ENCODE peak calls at places on chromosomes 11 and 22, in ten cellular contexts. One of them, this sample, is unnamed.

GRCh38 chr11:95877288-95877687 is 46.6 kb downstream of the MTMR2 start:
- DNase-seq in GM12891: no peak
- DNase-seq in HL-60: no peak
- DNase-seq in Panc1: no peak
- DNase-seq in K562: no peak
- DNase-seq in SK-N-SH: no peak
- DNase-seq in H1: no peak
- DNase-seq in transverse colon: no peak
- DNase-seq in spleen: no peak
- DNase-seq in GM23338: no peak
- DNase-seq in this sample: no peak

GRCh38 chr11:116606060-116606459 is 166.7 kb downstream of the BUD13 start:
- DNase-seq in HL-60: no peak
- DNase-seq in Panc1: no peak
- DNase-seq in SK-N-SH: peak
- DNase-seq in transverse colon: no peak
- DNase-seq in GM23338: no peak
- DNase-seq in K562: no peak
- DNase-seq in H1: no peak
- DNase-seq in spleen: no peak
- DNase-seq in GM12891: no peak
- DNase-seq in this sample: no peak

GRCh38 chr22:30206964-30207363 is 39.6 kb downstream of the LIF start:
- DNase-seq in GM12891: no peak
- DNase-seq in transverse colon: no peak
- DNase-seq in Panc1: peak
- DNase-seq in SK-N-SH: peak
- DNase-seq in H1: no peak
- DNase-seq in spleen: no peak
- DNase-seq in HL-60: no peak
- DNase-seq in K562: no peak
- DNase-seq in GM23338: peak
- DNase-seq in this sample: no peak

GRCh38 chr11:133660202-133660568 is 127.9 kb upstream of the OPCML start:
- DNase-seq in GM12891: no peak
- DNase-seq in SK-N-SH: no peak
- DNase-seq in GM23338: peak
- DNase-seq in K562: no peak
- DNase-seq in H1: no peak
- DNase-seq in HL-60: no peak
- DNase-seq in transverse colon: no peak
- DNase-seq in Panc1: no peak
- DNase-seq in spleen: no peak
- DNase-seq in this sample: no peak

GRCh38 chr11:15707971-15708370 is 593.2 kb downstream of the INSC start:
- DNase-seq in spleen: no peak
- DNase-seq in SK-N-SH: peak
- DNase-seq in GM23338: peak
- DNase-seq in HL-60: no peak
- DNase-seq in GM12891: no peak
- DNase-seq in Panc1: no peak
- DNase-seq in H1: no peak
- DNase-seq in transverse colon: peak
- DNase-seq in K562: no peak
- DNase-seq in this sample: peak

GRCh38 chr11:14310696-14311095 is 48.3 kb downstream of the RRAS2 start:
- DNase-seq in transverse colon: no peak
- DNase-seq in GM12891: no peak
- DNase-seq in K562: no peak
- DNase-seq in Panc1: no peak
- DNase-seq in spleen: no peak
- DNase-seq in SK-N-SH: no peak
- DNase-seq in HL-60: no peak
- DNase-seq in H1: no peak
- DNase-seq in GM23338: no peak
- DNase-seq in this sample: no peak

GRCh38 chr22:49884075-49884474 is 30.4 kb downstream of the ZBED4 start:
- DNase-seq in GM12891: no peak
- DNase-seq in GM23338: no peak
- DNase-seq in H1: no peak
- DNase-seq in K562: no peak
- DNase-seq in spleen: peak
- DNase-seq in transverse colon: no peak
- DNase-seq in HL-60: no peak
- DNase-seq in SK-N-SH: no peak
- DNase-seq in Panc1: no peak
- DNase-seq in this sample: no peak

GRCh38 chr22:50210378-50211139 is 9.7 kb downstream of the SELENOO start:
- DNase-seq in K562: no peak
- DNase-seq in GM12891: no peak
- DNase-seq in Panc1: no peak
- DNase-seq in SK-N-SH: no peak
- DNase-seq in H1: no peak
- DNase-seq in HL-60: no peak
- DNase-seq in spleen: peak
- DNase-seq in transverse colon: peak
- DNase-seq in GM23338: no peak
- DNase-seq in this sample: no peak

GRCh38 chr22:25485626-25486545 is 78.6 kb upstream of the GRK3 start:
- DNase-seq in Panc1: no peak
- DNase-seq in transverse colon: no peak
- DNase-seq in HL-60: no peak
- DNase-seq in GM23338: no peak
- DNase-seq in SK-N-SH: no peak
- DNase-seq in K562: no peak
- DNase-seq in spleen: no peak
- DNase-seq in H1: no peak
- DNase-seq in GM12891: no peak
- DNase-seq in this sample: no peak

GRCh38 chr11:8693555-8693954 is 11.0 kb downstream of the RPL27A start:
- DNase-seq in GM12891: no peak
- DNase-seq in H1: no peak
- DNase-seq in spleen: no peak
- DNase-seq in SK-N-SH: no peak
- DNase-seq in K562: no peak
- DNase-seq in GM23338: no peak
- DNase-seq in Panc1: no peak
- DNase-seq in HL-60: no peak
- DNase-seq in transverse colon: no peak
- DNase-seq in this sample: no peak

GRCh38 chr11:128161994-128162393 is 425.4 kb downstream of the ETS1 start:
- DNase-seq in transverse colon: no peak
- DNase-seq in GM12891: no peak
- DNase-seq in SK-N-SH: no peak
- DNase-seq in K562: no peak
- DNase-seq in HL-60: no peak
- DNase-seq in GM23338: no peak
- DNase-seq in H1: no peak
- DNase-seq in Panc1: no peak
- DNase-seq in spleen: no peak
- DNase-seq in this sample: no peak

GRCh38 chr22:20062766-20063083 is 17.3 kb upstream of the DGCR8 start:
- DNase-seq in Panc1: no peak
- DNase-seq in K562: no peak
- DNase-seq in spleen: no peak
- DNase-seq in GM23338: no peak
- DNase-seq in H1: no peak
- DNase-seq in GM12891: no peak
- DNase-seq in SK-N-SH: no peak
- DNase-seq in transverse colon: no peak
- DNase-seq in HL-60: no peak
- DNase-seq in this sample: no peak

GRCh38 chr11:35133656-35134055 is 5.3 kb upstream of the CD44 start:
- DNase-seq in spleen: no peak
- DNase-seq in transverse colon: no peak
- DNase-seq in GM12891: no peak
- DNase-seq in K562: no peak
- DNase-seq in Panc1: no peak
- DNase-seq in H1: no peak
- DNase-seq in GM23338: no peak
- DNase-seq in SK-N-SH: no peak
- DNase-seq in HL-60: no peak
- DNase-seq in this sample: no peak

GRCh38 chr11:121696177-121696863 is 243.6 kb upstream of the SORL1-AS1 start:
- DNase-seq in spleen: no peak
- DNase-seq in Panc1: no peak
- DNase-seq in K562: no peak
- DNase-seq in SK-N-SH: no peak
- DNase-seq in H1: no peak
- DNase-seq in HL-60: no peak
- DNase-seq in GM23338: peak
- DNase-seq in transverse colon: no peak
- DNase-seq in GM12891: no peak
- DNase-seq in this sample: no peak
- TF ChIP-seq POLR2AphosphoS5 in spleen: no peak
- TF ChIP-seq POLR2AphosphoS5 in Panc1: no peak
- TF ChIP-seq POLR2AphosphoS5 in K562: no peak
- TF ChIP-seq POLR2AphosphoS5 in SK-N-SH: no peak
- TF ChIP-seq POLR2AphosphoS5 in H1: no peak
- TF ChIP-seq POLR2AphosphoS5 in HL-60: no peak
- TF ChIP-seq POLR2AphosphoS5 in GM23338: no peak
- TF ChIP-seq POLR2AphosphoS5 in transverse colon: no peak
- TF ChIP-seq POLR2AphosphoS5 in GM12891: no peak
- TF ChIP-seq POLR2AphosphoS5 in this sample: no peak

GRCh38 chr22:31969789-31970489 is 25.6 kb downstream of the YWHAH start:
- DNase-seq in SK-N-SH: peak
- DNase-seq in Panc1: no peak
- DNase-seq in GM12891: peak
- DNase-seq in transverse colon: peak
- DNase-seq in K562: peak
- DNase-seq in HL-60: peak
- DNase-seq in H1: peak
- DNase-seq in GM23338: peak
- DNase-seq in spleen: peak
- DNase-seq in this sample: peak

GRCh38 chr22:31972180-31972579 is 27.8 kb downstream of the YWHAH start:
- DNase-seq in transverse colon: peak
- DNase-seq in Panc1: no peak
- DNase-seq in K562: no peak
- DNase-seq in HL-60: no peak
- DNase-seq in GM12891: no peak
- DNase-seq in GM23338: no peak
- DNase-seq in H1: no peak
- DNase-seq in spleen: no peak
- DNase-seq in SK-N-SH: no peak
- DNase-seq in this sample: no peak

GRCh38 chr22:31973739-31974138 is 29.4 kb downstream of the YWHAH start:
- DNase-seq in Panc1: no peak
- DNase-seq in GM23338: no peak
- DNase-seq in H1: no peak
- DNase-seq in transverse colon: peak
- DNase-seq in GM12891: no peak
- DNase-seq in SK-N-SH: no peak
- DNase-seq in HL-60: no peak
- DNase-seq in K562: no peak
- DNase-seq in spleen: no peak
- DNase-seq in this sample: no peak

GRCh38 chr22:31968022-31968421 is 23.7 kb downstream of the YWHAH start:
- DNase-seq in HL-60: no peak
- DNase-seq in GM12891: no peak
- DNase-seq in K562: no peak
- DNase-seq in SK-N-SH: no peak
- DNase-seq in GM23338: no peak
- DNase-seq in transverse colon: no peak
- DNase-seq in Panc1: no peak
- DNase-seq in spleen: no peak
- DNase-seq in H1: no peak
- DNase-seq in this sample: no peak

GRCh38 chr22:31970490-31971444 is 26.4 kb downstream of the YWHAH start:
- DNase-seq in HL-60: peak
- DNase-seq in GM12891: peak
- DNase-seq in SK-N-SH: peak
- DNase-seq in H1: peak
- DNase-seq in spleen: peak
- DNase-seq in GM23338: peak
- DNase-seq in Panc1: peak
- DNase-seq in K562: peak
- DNase-seq in transverse colon: peak
- DNase-seq in this sample: peak
- TF ChIP-seq POLR2AphosphoS5 in HL-60: no peak
- TF ChIP-seq POLR2AphosphoS5 in GM12891: no peak
- TF ChIP-seq POLR2AphosphoS5 in SK-N-SH: no peak
- TF ChIP-seq POLR2AphosphoS5 in H1: no peak
- TF ChIP-seq POLR2AphosphoS5 in spleen: peak
- TF ChIP-seq POLR2AphosphoS5 in GM23338: peak
- TF ChIP-seq POLR2AphosphoS5 in Panc1: no peak
- TF ChIP-seq POLR2AphosphoS5 in K562: no peak
- TF ChIP-seq POLR2AphosphoS5 in transverse colon: no peak
- TF ChIP-seq POLR2AphosphoS5 in this sample: peak

GRCh38 chr22:44550666-44551491 is 52.8 kb upstream of the RTL6 start:
- DNase-seq in H1: no peak
- DNase-seq in Panc1: peak
- DNase-seq in K562: no peak
- DNase-seq in transverse colon: peak
- DNase-seq in HL-60: peak
- DNase-seq in spleen: no peak
- DNase-seq in SK-N-SH: no peak
- DNase-seq in GM23338: no peak
- DNase-seq in GM12891: no peak
- DNase-seq in this sample: peak
- TF ChIP-seq POLR2AphosphoS5 in H1: no peak
- TF ChIP-seq POLR2AphosphoS5 in Panc1: no peak
- TF ChIP-seq POLR2AphosphoS5 in K562: no peak
- TF ChIP-seq POLR2AphosphoS5 in transverse colon: no peak
- TF ChIP-seq POLR2AphosphoS5 in HL-60: no peak
- TF ChIP-seq POLR2AphosphoS5 in spleen: no peak
- TF ChIP-seq POLR2AphosphoS5 in SK-N-SH: no peak
- TF ChIP-seq POLR2AphosphoS5 in GM23338: no peak
- TF ChIP-seq POLR2AphosphoS5 in GM12891: no peak
- TF ChIP-seq POLR2AphosphoS5 in this sample: peak

GRCh38 chr22:41411021-41411851 is 29.5 kb downstream of the TEF start:
- DNase-seq in K562: no peak
- DNase-seq in SK-N-SH: no peak
- DNase-seq in Panc1: no peak
- DNase-seq in HL-60: no peak
- DNase-seq in GM12891: no peak
- DNase-seq in GM23338: no peak
- DNase-seq in H1: no peak
- DNase-seq in transverse colon: no peak
- DNase-seq in spleen: no peak
- DNase-seq in this sample: peak

GRCh38 chr22:41407433-41407832 is 25.7 kb downstream of the TEF start:
- DNase-seq in GM12891: no peak
- DNase-seq in transverse colon: no peak
- DNase-seq in SK-N-SH: no peak
- DNase-seq in HL-60: no peak
- DNase-seq in Panc1: no peak
- DNase-seq in GM23338: no peak
- DNase-seq in H1: no peak
- DNase-seq in spleen: no peak
- DNase-seq in K562: no peak
- DNase-seq in this sample: no peak

GRCh38 chr22:41405588-41405987 is 23.8 kb downstream of the TEF start:
- DNase-seq in GM23338: no peak
- DNase-seq in HL-60: no peak
- DNase-seq in Panc1: no peak
- DNase-seq in transverse colon: no peak
- DNase-seq in H1: no peak
- DNase-seq in K562: no peak
- DNase-seq in GM12891: peak
- DNase-seq in SK-N-SH: no peak
- DNase-seq in spleen: peak
- DNase-seq in this sample: no peak

GRCh38 chr22:41408665-41409064 is 26.9 kb downstream of the TEF start:
- DNase-seq in HL-60: no peak
- DNase-seq in H1: no peak
- DNase-seq in SK-N-SH: no peak
- DNase-seq in Panc1: no peak
- DNase-seq in transverse colon: no peak
- DNase-seq in spleen: no peak
- DNase-seq in GM23338: no peak
- DNase-seq in K562: no peak
- DNase-seq in GM12891: no peak
- DNase-seq in this sample: no peak

GRCh38 chr22:41410311-41410751 is 28.6 kb downstream of the TEF start:
- DNase-seq in transverse colon: no peak
- DNase-seq in spleen: no peak
- DNase-seq in SK-N-SH: no peak
- DNase-seq in K562: no peak
- DNase-seq in GM12891: no peak
- DNase-seq in Panc1: no peak
- DNase-seq in GM23338: no peak
- DNase-seq in H1: no peak
- DNase-seq in HL-60: no peak
- DNase-seq in this sample: peak
- TF ChIP-seq POLR2AphosphoS5 in transverse colon: peak
- TF ChIP-seq POLR2AphosphoS5 in spleen: peak
- TF ChIP-seq POLR2AphosphoS5 in SK-N-SH: no peak
- TF ChIP-seq POLR2AphosphoS5 in K562: no peak
- TF ChIP-seq POLR2AphosphoS5 in GM12891: no peak
- TF ChIP-seq POLR2AphosphoS5 in Panc1: no peak
- TF ChIP-seq POLR2AphosphoS5 in GM23338: no peak
- TF ChIP-seq POLR2AphosphoS5 in H1: no peak
- TF ChIP-seq POLR2AphosphoS5 in HL-60: no peak
- TF ChIP-seq POLR2AphosphoS5 in this sample: peak

This sample was measured in prostate gland.